ENCODE peak calls at places on chromosomes 1 and 21, in five cellular contexts. One of them, this sample, is unnamed.

GRCh38 chr1:154607084-154607747 is 770 bp downstream of the ADAR start:
- DNase-seq in mammary epithelial cell: peak; percentile 43
- DNase-seq in PC-9: no peak
- DNase-seq in suprapubic skin: no peak
- DNase-seq in neuronal stem cell: no peak
- DNase-seq in this sample: no peak

GRCh38 chr1:20375563-20375962 is 84.9 kb downstream of the VWA5B1 start:
- DNase-seq in mammary epithelial cell: peak; percentile 30
- DNase-seq in PC-9: peak; percentile 49
- DNase-seq in suprapubic skin: no peak
- DNase-seq in neuronal stem cell: no peak
- DNase-seq in this sample: no peak

GRCh38 chr21:34813266-34813886 is 144.6 kb downstream of the CLIC6 start:
- DNase-seq in mammary epithelial cell: peak; percentile 98
- DNase-seq in PC-9: peak; percentile 41
- DNase-seq in suprapubic skin: no peak
- DNase-seq in neuronal stem cell: no peak
- DNase-seq in this sample: no peak

GRCh38 chr1:239819075-239819474 is 272.6 kb upstream of the FMN2 start:
- DNase-seq in mammary epithelial cell: no peak
- DNase-seq in PC-9: no peak
- DNase-seq in suprapubic skin: no peak
- DNase-seq in neuronal stem cell: no peak
- DNase-seq in this sample: no peak

GRCh38 chr1:113615425-113615824 is 143.9 kb downstream of the PHTF1 start:
- DNase-seq in mammary epithelial cell: peak; percentile 74
- DNase-seq in PC-9: no peak
- DNase-seq in suprapubic skin: no peak
- DNase-seq in neuronal stem cell: no peak
- DNase-seq in this sample: no peak

GRCh38 chr21:37758997-37759396 is 157.3 kb downstream of the KCNJ6 start:
- DNase-seq in mammary epithelial cell: peak; percentile 37
- DNase-seq in PC-9: peak; percentile 4
- DNase-seq in suprapubic skin: no peak
- DNase-seq in neuronal stem cell: peak; percentile 17
- DNase-seq in this sample: no peak

GRCh38 chr1:79554620-79555160 is 548.2 kb upstream of the ADGRL4 start:
- DNase-seq in mammary epithelial cell: peak; percentile 29
- DNase-seq in PC-9: no peak
- DNase-seq in suprapubic skin: no peak
- DNase-seq in neuronal stem cell: no peak
- DNase-seq in this sample: no peak

GRCh38 chr1:71473331-71473730 is 392.5 kb upstream of the ZRANB2 start:
- DNase-seq in mammary epithelial cell: no peak
- DNase-seq in PC-9: no peak
- DNase-seq in suprapubic skin: no peak
- DNase-seq in neuronal stem cell: no peak
- DNase-seq in this sample: no peak

GRCh38 chr1:2446861-2447260 is 29.2 kb upstream of the PLCH2 start:
- DNase-seq in mammary epithelial cell: no peak
- DNase-seq in PC-9: no peak
- DNase-seq in suprapubic skin: no peak
- DNase-seq in neuronal stem cell: no peak
- DNase-seq in this sample: no peak

GRCh38 chr21:41128981-41129380 is 39.0 kb upstream of the BACE2 start:
- DNase-seq in mammary epithelial cell: no peak
- DNase-seq in PC-9: no peak
- DNase-seq in suprapubic skin: no peak
- DNase-seq in neuronal stem cell: no peak
- DNase-seq in this sample: no peak

GRCh38 chr1:15584489-15585363 is at the start of gene AGMAT:
- DNase-seq in mammary epithelial cell: no peak
- DNase-seq in PC-9: peak; percentile 48
- DNase-seq in suprapubic skin: no peak
- DNase-seq in neuronal stem cell: no peak
- DNase-seq in this sample: peak; percentile 11

GRCh38 chr1:40711465-40712404 is 20.2 kb downstream of the NFYC start:
- DNase-seq in mammary epithelial cell: peak; percentile 92
- DNase-seq in PC-9: peak; percentile 71
- DNase-seq in suprapubic skin: no peak
- DNase-seq in neuronal stem cell: no peak
- DNase-seq in this sample: no peak

GRCh38 chr1:27343639-27344025 is 1.8 kb downstream of the SYTL1 start:
- DNase-seq in mammary epithelial cell: no peak
- DNase-seq in PC-9: no peak
- DNase-seq in suprapubic skin: no peak
- DNase-seq in neuronal stem cell: no peak
- DNase-seq in this sample: no peak
- H3K4me3 ChIP-seq in mammary epithelial cell: peak overlapping the region; percentile 83
- H3K4me3 ChIP-seq in PC-9: peak overlapping the region; percentile 70
- H3K4me3 ChIP-seq in suprapubic skin: peak overlapping the region; percentile 48
- H3K4me3 ChIP-seq in neuronal stem cell: no peak overlapping the region
- H3K4me3 ChIP-seq in this sample: peak overlapping the region; percentile 82

DNA sequence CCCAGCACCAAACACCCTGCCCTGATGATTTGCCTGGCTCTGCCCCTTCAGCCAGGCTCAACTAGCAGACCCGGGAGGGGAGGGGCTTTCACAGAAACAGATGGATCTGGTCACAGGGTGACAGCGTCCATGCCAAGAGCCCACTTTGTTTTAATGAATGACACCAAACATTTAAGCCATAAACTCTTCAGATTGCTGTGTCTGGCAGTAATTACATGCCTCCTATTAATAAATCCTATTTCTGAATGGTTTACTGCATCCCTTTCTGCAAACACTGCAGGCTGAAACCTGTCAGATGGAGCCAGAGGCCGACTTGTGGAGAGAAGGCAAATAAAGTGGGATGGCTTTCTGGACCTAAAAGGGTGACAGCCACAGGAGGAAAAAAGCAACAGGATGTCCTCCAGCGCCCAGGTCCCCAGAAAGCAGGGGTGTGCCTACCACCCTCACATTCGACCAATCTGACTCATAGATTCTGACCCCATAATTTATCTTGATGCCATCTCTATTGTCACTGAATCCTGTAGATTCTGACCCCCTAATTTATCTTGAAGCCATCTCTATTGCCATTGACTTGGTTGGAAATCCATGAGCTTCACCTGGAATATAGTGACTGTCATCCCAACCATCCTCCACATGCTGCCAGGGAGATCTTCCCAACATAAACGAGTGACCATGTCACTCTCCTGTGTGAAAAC is 200.8 kb downstream of the PLPP3 start:
- DNase-seq in mammary epithelial cell: no peak
- DNase-seq in PC-9: no peak
- DNase-seq in suprapubic skin: no peak
- DNase-seq in neuronal stem cell: no peak
- DNase-seq in this sample: no peak
- H3K4me1 ChIP-seq in mammary epithelial cell: peaks cover 9% of the 10 kb centered on the region
- H3K4me1 ChIP-seq in PC-9: peaks cover 49% of the 10 kb centered on the region
- H3K4me1 ChIP-seq in suprapubic skin: peaks cover 21% of the 10 kb centered on the region
- H3K4me1 ChIP-seq in neuronal stem cell: peaks cover 14% of the 10 kb centered on the region
- H3K4me1 ChIP-seq in this sample: no peaks in the 10 kb centered on the region

GRCh38 chr1:231423648-231424047 is 1.6 kb upstream of the EGLN1 start:
- DNase-seq in mammary epithelial cell: no peak
- DNase-seq in PC-9: no peak
- DNase-seq in suprapubic skin: no peak
- DNase-seq in neuronal stem cell: no peak
- DNase-seq in this sample: no peak
- H3K4me3 ChIP-seq in mammary epithelial cell: no peak overlapping the region
- H3K4me3 ChIP-seq in PC-9: peak overlapping the region; percentile 54
- H3K4me3 ChIP-seq in suprapubic skin: no peak overlapping the region
- H3K4me3 ChIP-seq in neuronal stem cell: no peak overlapping the region
- H3K4me3 ChIP-seq in this sample: no peak overlapping the region

DNA sequence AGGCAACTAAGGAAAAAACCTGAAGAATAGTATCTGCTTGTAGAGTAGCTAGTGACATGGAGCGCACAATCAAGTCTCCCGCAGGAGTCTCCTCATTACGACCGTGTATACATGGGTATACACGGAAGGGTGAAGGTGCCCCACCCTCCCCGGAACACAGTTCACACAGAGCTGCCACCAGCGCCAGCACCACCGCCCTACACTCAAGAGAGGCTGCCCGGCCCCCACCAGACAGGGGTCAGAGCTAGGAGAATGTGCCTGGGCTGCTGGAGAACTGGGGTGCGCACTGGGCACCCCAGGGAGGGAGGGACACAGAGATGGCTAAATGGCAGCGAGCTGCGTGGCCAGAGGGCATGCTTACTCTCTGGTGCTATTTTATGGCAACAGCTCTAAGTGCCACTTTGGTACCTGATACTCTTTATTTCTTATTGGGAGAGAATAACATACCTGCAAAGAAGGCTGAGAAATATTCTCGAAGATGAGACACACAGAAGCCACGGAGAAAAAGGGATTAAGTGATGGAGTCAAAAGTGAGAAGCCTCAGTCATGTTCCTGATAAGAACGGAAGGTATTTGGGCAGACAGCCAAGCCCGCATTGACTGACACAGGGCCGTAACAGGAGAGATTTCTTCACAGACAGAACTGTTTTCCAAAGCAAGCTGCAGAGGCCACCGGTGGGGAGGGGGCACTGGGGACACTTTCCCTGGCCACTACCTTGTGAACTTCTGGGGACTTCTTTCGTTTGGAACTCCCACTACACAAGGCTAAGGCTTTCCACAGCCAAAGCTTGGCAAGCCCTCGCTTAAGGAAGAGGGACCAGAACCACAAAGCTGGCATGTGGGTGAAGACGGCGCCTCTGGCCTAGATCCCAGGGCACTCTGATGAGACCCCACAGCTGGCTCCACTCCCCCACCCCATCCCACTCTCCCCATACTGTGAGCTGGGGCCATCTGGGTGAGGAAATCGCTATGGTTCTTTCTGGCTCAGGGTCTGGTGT is 108.0 kb downstream of the PGBD5 start:
- DNase-seq in mammary epithelial cell: no peak
- DNase-seq in PC-9: no peak
- DNase-seq in suprapubic skin: peak; percentile 56
- DNase-seq in neuronal stem cell: no peak
- DNase-seq in this sample: no peak
- H3K4me1 ChIP-seq in mammary epithelial cell: no peaks in the 10 kb centered on the region
- H3K4me1 ChIP-seq in PC-9: no peaks in the 10 kb centered on the region
- H3K4me1 ChIP-seq in suprapubic skin: no peaks in the 10 kb centered on the region
- H3K4me1 ChIP-seq in neuronal stem cell: no peaks in the 10 kb centered on the region
- H3K4me1 ChIP-seq in this sample: no peaks in the 10 kb centered on the region

GRCh38 chr1:201740086-201740541 is 88.8 kb upstream of the IPO9 start:
- DNase-seq in mammary epithelial cell: no peak
- DNase-seq in PC-9: no peak
- DNase-seq in suprapubic skin: no peak
- DNase-seq in neuronal stem cell: no peak
- DNase-seq in this sample: no peak
- H3K4me3 ChIP-seq in mammary epithelial cell: peak overlapping the region; percentile 88
- H3K4me3 ChIP-seq in PC-9: peak overlapping the region; percentile 68
- H3K4me3 ChIP-seq in suprapubic skin: peak overlapping the region; percentile 67
- H3K4me3 ChIP-seq in neuronal stem cell: peak overlapping the region; percentile 76
- H3K4me3 ChIP-seq in this sample: peak overlapping the region; percentile 81

DNA sequence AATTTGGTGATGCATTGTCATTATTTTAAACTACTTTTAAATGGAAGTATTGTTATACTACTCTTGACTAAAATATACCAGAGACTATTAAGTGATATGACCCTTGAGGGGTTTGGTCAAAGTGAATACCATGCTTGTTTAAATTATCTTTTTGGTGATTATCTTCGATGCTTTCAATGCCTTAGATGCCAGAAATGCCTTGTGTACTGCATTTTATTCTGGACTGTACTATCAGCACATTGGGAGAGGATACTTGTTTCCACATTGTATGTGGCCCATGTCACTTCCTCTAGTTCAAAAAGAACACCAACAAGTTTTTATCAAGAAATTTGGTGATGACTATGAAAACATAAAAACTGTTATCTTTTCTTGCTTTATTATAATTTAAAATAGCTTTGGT is 16.3 kb downstream of the MAP3K7CL start:
- DNase-seq in mammary epithelial cell: no peak
- DNase-seq in PC-9: no peak
- DNase-seq in suprapubic skin: no peak
- DNase-seq in neuronal stem cell: no peak
- DNase-seq in this sample: no peak
- H3K4me1 ChIP-seq in mammary epithelial cell: peaks cover 53% of the 10 kb centered on the region
- H3K4me1 ChIP-seq in PC-9: peaks cover 15% of the 10 kb centered on the region
- H3K4me1 ChIP-seq in suprapubic skin: peaks cover 55% of the 10 kb centered on the region
- H3K4me1 ChIP-seq in neuronal stem cell: no peaks in the 10 kb centered on the region
- H3K4me1 ChIP-seq in this sample: no peaks in the 10 kb centered on the region

DNA sequence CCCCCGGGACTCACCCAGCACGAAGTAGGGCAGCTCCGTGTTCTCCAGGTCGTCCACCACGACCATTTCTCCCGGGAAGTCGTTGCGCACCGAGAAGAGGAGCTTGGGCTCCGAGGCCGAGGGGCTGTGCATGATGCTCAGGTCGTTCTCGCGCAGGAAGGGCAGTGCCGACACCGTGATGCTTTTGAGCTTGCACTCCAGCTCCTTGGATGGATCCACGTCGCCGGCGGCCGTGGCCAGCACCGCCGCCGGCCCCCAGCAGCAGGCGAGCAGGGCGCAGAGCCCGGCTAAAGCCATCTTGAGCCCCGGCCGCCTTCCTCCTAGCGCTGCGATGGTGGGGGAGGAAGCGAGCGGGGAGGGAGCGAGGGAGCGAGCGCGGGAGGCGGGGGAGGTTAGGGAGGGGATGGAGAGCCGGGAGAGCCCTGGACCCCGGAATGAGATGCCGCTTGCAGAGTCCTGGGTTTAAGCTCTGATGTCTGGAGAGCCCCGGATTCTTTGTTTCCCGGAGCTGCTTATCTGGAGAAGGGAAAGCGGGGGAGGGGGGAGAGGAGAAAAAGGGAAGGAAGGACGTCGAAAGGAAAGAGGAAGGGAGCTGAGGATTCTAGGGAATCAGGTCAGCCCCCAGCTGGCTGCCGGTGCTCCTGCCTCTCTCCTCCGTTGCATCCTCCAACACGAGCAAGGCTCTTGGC is at the start of gene ASTN1:
- DNase-seq in mammary epithelial cell: no peak
- DNase-seq in PC-9: no peak
- DNase-seq in suprapubic skin: no peak
- DNase-seq in neuronal stem cell: peak; percentile 58
- DNase-seq in this sample: no peak
- H3K4me3 ChIP-seq in mammary epithelial cell: peak within 1 kb of the TSS; percentile 13
- H3K4me3 ChIP-seq in PC-9: no peak within 1 kb of the TSS
- H3K4me3 ChIP-seq in suprapubic skin: peak within 1 kb of the TSS; percentile 31
- H3K4me3 ChIP-seq in neuronal stem cell: peak within 1 kb of the TSS; percentile 19
- H3K4me3 ChIP-seq in this sample: no peak within 1 kb of the TSS

This sample was measured in effector memory CD4-positive, alpha-beta T cell.